ENCODE peak calls at places on chromosomes 1 and 21, in five cellular contexts. S is neuronal stem cell, B is trophoblast cell, H is mesenchymal stem cell, Q is H1. C is an unnamed sample.

GRCh38 chr21:25079053-25079452 is 528.2 kb downstream of the MRPL39 start:
- DNase-seq in Q (no peak), H (no peak), S (no peak), B (no peak), C (no peak)

GRCh38 chr1:6412896-6413295 is 6.8 kb downstream of the HES2 start:
- DNase-seq in H (no peak), Q (no peak), B (peak), S (no peak), C (no peak)

GRCh38 chr1:9062846-9063245 is 6.6 kb downstream of the SLC2A5 start:
- DNase-seq in Q (no peak), H (no peak), S (no peak), B (no peak), C (no peak)

GRCh38 chr21:41188476-41189146 is 20.7 kb downstream of the BACE2 start:
- DNase-seq in Q (no peak), H (no peak), S (no peak), B (peak), C (no peak)

GRCh38 chr1:162908780-162909179 is 47.8 kb upstream of the CCDC190 start:
- DNase-seq in H (peak), S (no peak), Q (no peak), B (no peak), C (peak)

GRCh38 chr1:73820843-73821242 is 377.1 kb downstream of the LRRIQ3 start:
- DNase-seq in Q (no peak), H (no peak), S (no peak), B (no peak), C (no peak)

GRCh38 chr1:10530756-10531155 is 56.0 kb downstream of the PEX14 start:
- DNase-seq in B (peak), Q (no peak), H (peak), S (no peak), C (peak)

GRCh38 chr1:234603221-234604204 is 6.5 kb downstream of the IRF2BP2 start:
- DNase-seq in S (no peak), Q (no peak), H (peak), B (peak), C (peak)

GRCh38 chr1:203306970-203307541 is 1.7 kb downstream of the BTG2 start:
- DNase-seq in H (no peak), B (no peak), Q (no peak), S (no peak), C (no peak)

GRCh38 chr1:247647864-247648263 is 31.7 kb downstream of the OR13G1 start:
- DNase-seq in B (no peak), S (peak), H (no peak), Q (peak), C (no peak)

GRCh38 chr1:121417289-121417955 is 232.6 kb downstream of the SRGAP2C start:
- DNase-seq in H (no peak), B (peak), Q (no peak), S (no peak), C (no peak)

GRCh38 chr1:41608242-41608641 is 123.8 kb upstream of the EDN2 start:
- DNase-seq in B (no peak), S (no peak), Q (no peak), H (no peak), C (peak)

GRCh38 chr1:24379733-24380315 is 33.8 kb downstream of the STPG1 start:
- DNase-seq in H (peak), S (no peak), Q (no peak), B (peak), C (peak)

GRCh38 chr1:18944810-18945209 is 11.7 kb downstream of the IFFO2 start:
- DNase-seq in Q (no peak), S (no peak), B (no peak), H (no peak), C (no peak)

GRCh38 chr1:180257461-180257860 is 27.4 kb downstream of the LHX4 start:
- DNase-seq in H (no peak), B (no peak), Q (no peak), S (no peak), C (no peak)

GRCh38 chr1:208924011-208924410 is 659.5 kb upstream of the CAMK1G start:
- DNase-seq in S (no peak), B (no peak), H (no peak), Q (no peak), C (no peak)

GRCh38 chr21:31366825-31367224 is 22.8 kb upstream of the TIAM1 start:
- DNase-seq in B (peak), H (peak), S (no peak), Q (no peak), C (peak)

GRCh38 chr1:17539526-17540254 is at the start of gene ARHGEF10L:
- DNase-seq in S (peak), H (peak), B (peak), Q (no peak), C (no peak)

GRCh38 chr1:211476200-211476849 is 15.6 kb downstream of the RD3 start:
- DNase-seq in B (peak), S (peak), H (peak), Q (no peak), C (peak)

GRCh38 chr1:89844236-89844807 is 23.5 kb downstream of the LRRC8D start:
- DNase-seq in Q (no peak), H (peak), B (no peak), S (no peak), C (peak)

GRCh38 chr1:241592273-241592958 is 47.8 kb downstream of the CHML start:
- DNase-seq in B (peak), Q (no peak), S (no peak), H (peak), C (peak)

GRCh38 chr1:94949681-94950661 is 23.1 kb upstream of the CNN3 start:
- DNase-seq in B (no peak), Q (no peak), S (no peak), H (peak), C (peak)

GRCh38 chr1:204829133-204829532 is 41.5 kb upstream of the NFASC start:
- DNase-seq in B (no peak), S (no peak), Q (no peak), H (no peak), C (no peak)

GRCh38 chr1:88140325-88140724 is 543.7 kb upstream of the PKN2 start:
- DNase-seq in B (no peak), H (no peak), Q (no peak), S (no peak), C (no peak)

GRCh38 chr1:45926302-45926701 is 122.9 kb downstream of the MAST2 start:
- DNase-seq in H (no peak), S (no peak), B (no peak), Q (no peak), C (no peak)

GRCh38 chr1:119290297-119290696 is 78.3 kb upstream of the HAO2 start:
- DNase-seq in B (no peak), H (no peak), Q (no peak), S (no peak), C (no peak)

GRCh38 chr1:55314740-55315139 is 99.6 kb upstream of the USP24 start:
- DNase-seq in B (peak), Q (no peak), H (no peak), S (no peak), C (no peak)

GRCh38 chr1:228493141-228494043 is 6.2 kb downstream of the RNF187 start:
- DNase-seq in H (no peak), B (no peak), S (no peak), Q (no peak), C (no peak)

GRCh38 chr21:45836268-45836655 is 145.3 kb upstream of the COL6A1 start:
- DNase-seq in B (no peak), Q (no peak), H (peak), S (no peak), C (peak)

GRCh38 chr21:45836694-45837670 is 144.6 kb upstream of the COL6A1 start:
- DNase-seq in B (no peak), Q (no peak), H (no peak), S (no peak), C (no peak)

GRCh38 chr21:45834821-45835293 is 146.7 kb upstream of the COL6A1 start:
- DNase-seq in H (no peak), S (no peak), Q (no peak), B (no peak), C (no peak)

GRCh38 chr21:45834026-45834715 is 147.4 kb upstream of the COL6A1 start:
- DNase-seq in B (no peak), S (no peak), H (no peak), Q (no peak), C (no peak)

DNA sequence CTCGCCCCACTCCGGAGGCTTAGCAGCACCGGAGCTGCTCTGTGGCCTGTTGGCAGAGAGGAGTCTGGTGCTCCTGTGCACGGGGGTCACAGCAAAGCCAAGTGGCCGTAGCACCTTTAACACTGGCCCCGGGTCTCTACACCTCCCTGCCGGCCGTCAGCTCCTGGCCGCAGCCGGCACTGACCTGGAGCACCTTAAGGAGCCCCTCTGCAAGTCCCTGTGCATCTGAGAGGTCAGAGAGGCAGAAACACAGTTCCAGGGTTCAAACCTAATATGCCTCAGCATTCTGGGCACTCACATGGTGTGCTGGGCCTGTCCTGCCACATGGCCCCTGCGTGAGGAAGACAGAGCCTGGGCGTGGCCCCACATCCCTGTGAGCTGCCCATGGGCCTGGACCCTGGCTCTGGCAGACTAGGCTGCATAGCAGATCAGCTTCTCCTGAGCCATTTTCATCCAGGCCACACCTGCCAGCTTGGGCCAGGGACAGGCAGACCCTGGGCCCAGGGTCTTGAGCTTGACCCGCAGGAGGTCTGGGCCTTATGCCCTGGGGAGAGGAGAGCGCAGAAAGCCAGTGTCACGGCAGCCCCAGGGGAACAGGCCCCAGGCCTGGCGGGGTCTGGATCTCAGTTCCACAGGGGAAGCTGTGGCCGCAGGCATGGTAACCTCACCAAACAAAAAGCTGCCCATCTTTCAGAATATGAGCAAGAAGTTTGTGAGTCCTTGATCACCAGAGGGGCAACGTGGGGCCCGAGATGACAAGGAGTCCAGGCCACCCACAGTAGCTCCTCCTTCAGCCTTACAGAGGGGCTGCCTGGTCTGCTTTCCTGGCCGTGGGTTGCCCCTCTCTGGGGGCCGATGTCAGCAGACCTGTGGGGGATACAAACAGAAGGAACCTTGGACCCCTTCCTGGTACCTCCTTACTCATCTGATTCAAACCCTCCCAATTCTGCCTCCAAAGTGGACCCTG is 146.0 kb upstream of the COL6A1 start:
- DNase-seq in B (no peak), Q (no peak), H (no peak), S (no peak), C (no peak)
- H4K91ac ChIP-seq in B (no peak), Q (no peak), H (peak), S (no peak), C (no peak)

GRCh38 chr21:33760641-33761103 is 118.4 kb downstream of the ITSN1 start:
- DNase-seq in H (peak), S (no peak), B (no peak), Q (no peak), C (peak)

GRCh38 chr21:33762798-33763572 is 120.7 kb downstream of the ITSN1 start:
- DNase-seq in H (peak), Q (no peak), S (no peak), B (peak), C (peak)

GRCh38 chr21:33767236-33767635 is 124.9 kb downstream of the ITSN1 start:
- DNase-seq in Q (no peak), B (no peak), S (no peak), H (no peak), C (peak)

GRCh38 chr21:33761104-33762036 is 119.1 kb downstream of the ITSN1 start:
- DNase-seq in S (no peak), Q (no peak), B (peak), H (peak), C (peak)

GRCh38 chr21:33763573-33763881 is 121.2 kb downstream of the ITSN1 start:
- DNase-seq in Q (no peak), S (no peak), B (no peak), H (no peak), C (no peak)
- H3K4me3 ChIP-seq in Q (no peak), S (no peak), B (no peak), H (no peak), C (no peak)

GRCh38 chr1:224497714-224498573 is 63.3 kb upstream of the WDR26 start:
- DNase-seq in H (peak), Q (no peak), B (peak), S (no peak), C (peak)
- H4K91ac ChIP-seq in H (peak), Q (peak), B (peak), S (no peak), C (peak)

GRCh38 chr1:198903203-198903602 is 264.4 kb downstream of the PTPRC start:
- DNase-seq in H (no peak), S (peak), B (no peak), Q (peak), C (no peak)
- H3K4me3 ChIP-seq in H (no peak), S (no peak), B (no peak), Q (no peak), C (no peak)

GRCh38 chr1:93434987-93435386 is 12.9 kb upstream of the FNBP1L start:
- DNase-seq in H (no peak), B (no peak), S (no peak), Q (no peak), C (no peak)
- H4K91ac ChIP-seq in H (no peak), B (no peak), S (no peak), Q (no peak), C (no peak)

DNA sequence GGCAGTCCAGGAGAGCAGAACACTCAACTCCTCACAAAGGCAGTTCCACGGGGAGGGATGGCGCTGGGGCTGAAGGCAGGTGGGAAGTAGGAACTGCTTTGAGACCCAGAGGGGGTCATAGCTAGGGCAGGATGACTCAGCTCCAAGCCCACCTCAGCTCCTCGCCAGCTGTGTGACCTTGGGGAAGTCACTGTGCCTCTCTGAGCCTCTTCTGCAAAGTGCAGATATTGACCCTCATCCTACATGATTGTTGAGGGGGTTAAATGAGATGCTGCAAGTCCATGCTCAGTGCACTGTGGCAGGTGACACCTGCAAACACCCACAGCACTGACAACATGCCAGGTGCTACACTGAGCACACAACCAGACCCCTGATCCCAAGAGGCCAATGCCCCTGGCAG is 93.2 kb downstream of the LACTBL1 start:
- DNase-seq in H (no peak), B (no peak), Q (no peak), S (no peak), C (no peak)
- H3K4me3 ChIP-seq in H (no peak), B (no peak), Q (no peak), S (no peak), C (no peak)

GRCh38 chr1:1143636-1144035 is 27.7 kb upstream of the C1orf159 start:
- DNase-seq in Q (no peak), B (no peak), H (no peak), S (no peak), C (no peak)
- H4K91ac ChIP-seq in Q (no peak), B (no peak), H (no peak), S (peak), C (no peak)

C was measured in IMR-90.